ENCODE peak calls at places on chromosomes 6 and 20, in five cellular contexts. V, C, B, J and X are unnamed samples.

GRCh38 chr6:53492860-53493634 is 51.9 kb downstream of the GCLC start:
- DNase-seq in J (peak), B (no peak), C (no peak), V (peak), X (peak)

GRCh38 chr20:39264506-39265172 is 302.5 kb downstream of the DHX35 start:
- DNase-seq in J (peak), C (no peak), B (no peak), V (peak), X (peak)

GRCh38 chr6:151835396-151835795 is 27.9 kb downstream of the ESR1 start:
- DNase-seq in C (no peak), V (no peak), B (no peak), J (no peak), X (no peak)

GRCh38 chr6:131013495-131013894 is 49.5 kb downstream of the EPB41L2 start:
- DNase-seq in B (no peak), C (no peak), J (no peak), V (no peak), X (no peak)

GRCh38 chr20:48339147-48339985 is 488.4 kb downstream of the PREX1 start:
- DNase-seq in C (no peak), J (peak), B (no peak), V (no peak), X (peak)

GRCh38 chr6:128397996-128398395 is 122.4 kb downstream of the PTPRK start:
- DNase-seq in V (no peak), B (no peak), J (no peak), C (no peak), X (no peak)

GRCh38 chr6:90068264-90068663 is 174.0 kb downstream of the GJA10 start:
- DNase-seq in V (no peak), B (no peak), C (no peak), J (peak), X (no peak)

GRCh38 chr20:34172926-34173325 is 60.9 kb upstream of the EIF2S2 start:
- DNase-seq in J (no peak), B (no peak), C (no peak), V (no peak), X (no peak)

GRCh38 chr6:49606696-49607390 is 29.8 kb downstream of the RHAG start:
- DNase-seq in J (peak), C (no peak), B (peak), V (peak), X (peak)

GRCh38 chr6:88422831-88423230 is 256.7 kb upstream of the CNR1 start:
- DNase-seq in V (no peak), J (no peak), C (no peak), B (no peak), X (no peak)

GRCh38 chr6:22113046-22113766 is 183.6 kb downstream of the PRL start:
- DNase-seq in B (no peak), C (no peak), V (no peak), J (peak), X (peak)